ENCODE peak calls at places on chromosome 17, in four cellular contexts. J is MM.1S, Y is neural crest cell, H is K562. N is an unnamed sample.
A peak's percentile ranks its signal among the peaks of the same experiment; 100 is the strongest.

GRCh38 chr17:14301279-14301760 is 439 bp downstream of the HS3ST3B1 start:
- DNase-seq in J (no peak), Y (no peak), H (peak; percentile 20), N (no peak)

GRCh38 chr17:58320570-58321323 is 7.8 kb downstream of the TSPOAP1 start:
- DNase-seq in Y (no peak), H (no peak), J (no peak), N (no peak)

GRCh38 chr17:45425125-45425983 is 7.3 kb downstream of the ARHGAP27 start:
- DNase-seq in J (no peak), H (peak; percentile 72), Y (peak; percentile 39), N (no peak)

GRCh38 chr17:13885953-13886889 is 183.1 kb upstream of the COX10 start:
- DNase-seq in H (no peak), J (no peak), Y (no peak), N (no peak)

GRCh38 chr17:74512624-74513084 is 18.6 kb downstream of the CD300LB start:
- DNase-seq in J (no peak), Y (no peak), H (no peak), N (no peak)

GRCh38 chr17:62064029-62064790 is 868 bp downstream of the MED13 start:
- DNase-seq in Y (no peak), H (no peak), J (peak; percentile 71), N (no peak)

GRCh38 chr17:77055453-77055852 is 85.3 kb upstream of the SEC14L1 start:
- DNase-seq in J (no peak), Y (no peak), H (no peak), N (no peak)

GRCh38 chr17:2158011-2158410 is 103.1 kb downstream of the HIC1 start:
- DNase-seq in J (no peak), Y (no peak), H (no peak), N (no peak)

GRCh38 chr17:78125138-78125913 is 3.2 kb downstream of the TMC6 start:
- DNase-seq in Y (no peak), J (no peak), H (no peak), N (no peak)

GRCh38 chr17:859461-860195 is 77.5 kb downstream of the MRM3 start:
- DNase-seq in J (no peak), Y (no peak), H (no peak), N (no peak)

GRCh38 chr17:10429416-10430045 is 7.8 kb upstream of the MYH8 start:
- DNase-seq in H (no peak), Y (no peak), J (no peak), N (no peak)

GRCh38 chr17:73357981-73358380 is 46.2 kb upstream of the CDC42EP4 start:
- DNase-seq in H (no peak), J (no peak), Y (no peak), N (no peak)

GRCh38 chr17:45405250-45406086 is 27.2 kb downstream of the ARHGAP27 start:
- DNase-seq in J (no peak), Y (peak; percentile 42), H (peak; percentile 94), N (no peak)

GRCh38 chr17:83073389-83074063 is 5.9 kb upstream of the METRNL start:
- DNase-seq in Y (no peak), J (no peak), H (peak; percentile 93), N (no peak)

GRCh38 chr17:20226814-20227482 is 217.8 kb downstream of the SPECC1 start:
- DNase-seq in J (peak; percentile 72), H (peak; percentile 80), Y (peak; percentile 77), N (peak; percentile 63)

GRCh38 chr17:17781591-17782424 is 55.0 kb downstream of the SREBF1 start:
- DNase-seq in J (no peak), H (no peak), Y (peak; percentile 30), N (peak; percentile 33)

GRCh38 chr17:19004601-19005441 is at the start of gene FAM83G:
- DNase-seq in J (peak; percentile 82), Y (no peak), H (peak; percentile 84), N (peak; percentile 89)

GRCh38 chr17:66540131-66540781 is 237.8 kb downstream of the PRKCA start:
- DNase-seq in H (no peak), J (no peak), Y (peak; percentile 53), N (no peak)

GRCh38 chr17:34517406-34517805 is 62.0 kb upstream of the TMEM132E start:
- DNase-seq in J (no peak), H (no peak), Y (no peak), N (no peak)

DNA sequence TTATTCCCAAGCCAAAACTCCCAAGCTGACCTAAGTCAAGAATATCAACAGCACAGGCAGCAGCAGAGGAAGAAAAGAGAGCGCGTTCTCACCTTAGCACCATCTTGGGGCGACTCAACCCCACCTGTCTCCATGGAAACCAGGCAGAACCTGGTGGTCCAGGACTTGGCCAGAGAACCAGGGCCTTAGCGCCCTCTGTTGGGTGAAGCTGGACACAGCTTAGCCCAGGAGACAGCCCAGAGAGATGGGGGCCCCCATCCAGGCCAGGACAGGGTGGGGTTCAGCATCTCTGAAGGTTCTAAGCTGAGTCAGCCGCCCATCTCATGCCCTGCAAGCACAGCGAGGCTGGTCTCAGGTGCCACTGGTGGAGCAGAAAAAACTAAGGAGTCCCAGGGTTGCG is 60.1 kb upstream of the TMEM132E start:
- DNase-seq in J (peak; percentile 45), Y (peak; percentile 11), H (peak; percentile 57), N (no peak)
- TF ChIP-seq CTCF in J (peak; percentile 83), Y (peak; percentile 56), H (peak; percentile 78), N (no peak)

DNA sequence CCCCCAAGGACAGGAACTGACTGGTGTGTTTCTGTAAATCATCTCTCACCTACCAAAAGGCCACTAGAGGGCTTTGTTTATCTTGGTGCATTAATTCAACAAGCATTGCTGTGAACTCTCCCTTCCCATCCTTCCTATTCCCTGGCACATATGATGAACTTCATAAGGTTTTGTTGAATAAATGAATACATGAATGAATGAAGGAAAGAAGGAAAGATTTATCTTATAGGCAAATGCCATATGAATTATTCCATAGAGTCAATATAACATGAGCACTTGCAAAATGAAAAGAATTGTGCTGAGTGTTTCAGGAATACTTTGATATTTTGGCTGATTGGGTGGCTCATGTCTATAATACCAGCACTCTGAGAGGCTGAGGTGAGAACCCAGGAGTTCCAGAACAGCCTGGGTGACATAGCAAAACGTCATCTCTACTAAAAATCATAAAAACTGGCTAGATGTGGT is 4.3 kb downstream of the SPDYE4 start:
- DNase-seq in H (no peak), Y (no peak), J (peak; percentile 27), N (no peak)
- TF ChIP-seq CTCF in H (peak; percentile 34), Y (peak; percentile 59), J (peak; percentile 52), N (no peak)

DNA sequence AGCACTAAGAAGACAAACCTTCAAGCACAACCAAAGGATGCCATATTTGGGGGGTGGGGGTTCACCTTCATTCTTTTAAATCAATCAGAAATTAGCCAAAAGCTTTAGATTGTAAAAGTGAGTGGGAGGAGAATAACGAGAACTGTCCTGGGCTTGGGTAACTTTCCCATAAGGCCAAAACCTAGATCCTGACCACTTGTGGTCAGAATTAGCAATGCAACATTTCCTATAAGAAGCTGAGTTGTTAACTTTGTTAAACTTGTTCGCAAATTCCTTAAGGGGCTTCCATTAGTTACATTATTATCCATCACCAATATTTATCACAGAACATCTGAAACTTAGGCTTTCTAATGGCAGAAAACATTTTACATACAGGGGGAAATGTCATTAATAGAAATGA is 25.1 kb downstream of the STAT5B start:
- DNase-seq in H (peak; percentile 45), Y (no peak), J (no peak), N (no peak)
- TF ChIP-seq CTCF in H (peak; percentile 45), Y (peak; percentile 43), J (peak; percentile 35), N (no peak)

GRCh38 chr17:40321502-40322416 is 12.8 kb downstream of the RARA start:
- DNase-seq in H (no peak), Y (no peak), J (peak; percentile 65), N (no peak)
- TF ChIP-seq CTCF in H (no peak), Y (no peak), J (no peak), N (no peak)

GRCh38 chr17:34853916-34854315 is 107.3 kb downstream of the CCT6B start:
- DNase-seq in J (no peak), Y (no peak), H (no peak), N (no peak)

GRCh38 chr17:34852141-34852540 is 109.1 kb downstream of the CCT6B start:
- DNase-seq in J (no peak), Y (no peak), H (no peak), N (no peak)

GRCh38 chr17:34850023-34850422 is 111.2 kb downstream of the CCT6B start:
- DNase-seq in H (no peak), J (no peak), Y (no peak), N (no peak)

GRCh38 chr17:34850964-34851363 is 110.3 kb downstream of the CCT6B start:
- DNase-seq in Y (no peak), H (no peak), J (no peak), N (no peak)

GRCh38 chr17:34852614-34853013 is 108.6 kb downstream of the CCT6B start:
- DNase-seq in Y (no peak), H (peak; percentile 57), J (no peak), N (no peak)
- TF ChIP-seq CTCF in Y (no peak), H (peak; percentile 40), J (peak; percentile 20), N (no peak)

GRCh38 chr17:80802626-80803450 is 188.8 kb upstream of the CHMP6 start:
- DNase-seq in H (no peak), Y (no peak), J (no peak), N (no peak)
- TF ChIP-seq CTCF in H (no peak), Y (no peak), J (no peak), N (no peak)

DNA sequence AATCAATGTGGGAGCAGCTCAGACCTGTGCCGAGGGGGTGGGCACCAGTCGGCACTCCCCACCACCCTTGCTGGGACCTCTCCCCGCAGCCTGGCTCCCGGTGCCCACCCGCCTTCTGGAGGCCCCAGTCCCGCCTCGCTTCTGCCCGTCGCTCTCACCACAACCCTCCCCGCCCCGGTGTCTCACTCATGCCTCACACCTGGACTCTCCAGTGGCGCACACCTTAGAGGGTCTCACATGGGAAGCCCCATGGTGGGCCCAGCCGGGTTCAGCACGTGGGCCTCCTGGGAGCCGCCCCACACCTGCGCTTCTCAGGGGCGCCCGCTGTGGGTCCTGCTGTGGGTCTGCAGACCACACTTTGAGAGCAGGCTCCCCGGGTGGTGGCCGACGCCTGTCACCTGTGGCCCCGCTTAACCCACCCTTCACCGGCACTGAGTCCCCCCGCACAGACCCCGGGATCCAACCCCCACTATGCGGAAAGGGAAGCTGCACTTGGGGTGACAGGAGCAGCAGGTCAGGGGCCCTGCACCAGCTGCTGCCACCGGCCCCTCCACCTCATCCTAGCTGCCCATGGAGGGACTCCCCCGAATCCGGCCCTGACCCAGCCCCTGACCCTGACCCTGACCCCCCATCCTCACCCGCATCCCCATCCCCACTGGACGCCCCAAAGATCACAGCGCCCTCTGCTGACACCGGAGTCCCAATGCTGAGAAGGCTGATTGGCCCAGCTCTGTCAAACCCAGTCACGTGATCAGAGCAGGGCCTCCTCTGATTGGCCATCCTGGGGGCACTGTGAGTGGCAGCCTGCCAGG is 27.4 kb upstream of the SLC38A10 start:
- DNase-seq in Y (no peak), J (peak; percentile 41), H (peak; percentile 98), N (no peak)
- TF ChIP-seq CTCF in Y (no peak), J (peak; percentile 40), H (peak; percentile 86), N (no peak)

DNA sequence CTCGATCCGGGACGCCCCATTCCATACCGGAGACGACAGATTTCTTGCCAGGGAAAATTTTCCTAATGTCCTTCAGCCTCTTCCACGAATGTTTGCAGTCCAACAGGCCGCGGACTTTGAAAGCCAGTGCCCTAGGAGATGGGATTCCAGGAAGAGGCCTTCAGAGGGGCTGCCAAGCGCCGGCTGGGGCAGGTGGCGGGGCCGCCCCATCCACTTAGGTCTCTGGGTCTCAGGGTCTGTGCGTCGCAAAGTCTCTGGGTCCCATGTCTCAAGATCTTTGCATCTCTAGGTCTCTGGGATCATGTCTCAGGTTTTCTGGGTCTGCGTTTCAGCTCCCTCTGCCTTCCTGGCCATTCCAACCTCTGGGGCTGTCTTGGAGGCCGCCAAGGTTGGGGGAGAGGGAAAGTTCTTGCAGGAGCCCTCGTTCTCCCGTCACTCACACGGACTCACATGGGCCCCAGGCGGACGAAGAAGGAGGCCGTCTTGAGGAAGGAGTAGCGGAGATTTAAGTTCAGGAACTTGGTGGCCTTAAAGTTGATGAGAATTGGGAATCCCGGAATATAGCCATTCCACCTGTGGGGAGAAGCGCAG is 7.2 kb downstream of the ALOX12B start:
- DNase-seq in Y (no peak), H (no peak), J (no peak), N (no peak)
- TF ChIP-seq CTCF in Y (peak; percentile 37), H (no peak), J (no peak), N (no peak)

GRCh38 chr17:68057531-68057952 is 22.0 kb downstream of the KPNA2 start:
- DNase-seq in Y (no peak), H (no peak), J (peak; percentile 29), N (peak; percentile 21)
- TF ChIP-seq CTCF in Y (peak; percentile 56), H (peak; percentile 46), J (peak; percentile 60), N (peak; percentile 61)

N was measured in natural killer cell.